ENCODE peak calls at places on chromosomes 5 and 9, in seven cellular contexts. S is mesendoderm, W is H9, R is neuronal stem cell, N is trophoblast cell, I is H1, E is mesenchymal stem cell. F is an unnamed sample.

GRCh38 chr5:29516224-29516623 is 1677.3 kb upstream of the CDH6 start:
- DNase-seq in W (no peak), S (peak; percentile 0), I (no peak), R (no peak), E (no peak), N (no peak), F (no peak)

GRCh38 chr9:2622361-2623045 is 916 bp downstream of the VLDLR start:
- DNase-seq in R (peak; percentile 29), N (peak; percentile 58), E (peak; percentile 33), I (no peak), W (peak; percentile 39), S (peak; percentile 35), F (peak; percentile 17)

GRCh38 chr9:136640176-136641086 is 22.3 kb upstream of the EGFL7 start:
- DNase-seq in W (no peak), I (no peak), R (no peak), N (no peak), S (no peak), E (no peak), F (no peak)

GRCh38 chr5:94691947-94692346 is 73.5 kb downstream of the SLF1 start:
- DNase-seq in W (no peak), R (no peak), E (peak; percentile 82), S (no peak), I (no peak), N (peak; percentile 40), F (peak; percentile 66)

GRCh38 chr5:173629628-173630027 is 13.2 kb upstream of the BOD1 start:
- DNase-seq in R (no peak), W (peak; percentile 79), I (peak; percentile 34), S (peak; percentile 67), E (no peak), N (no peak), F (no peak)

GRCh38 chr9:117491491-117491890 is 76.6 kb upstream of the ASTN2 start:
- DNase-seq in S (no peak), I (no peak), R (no peak), E (no peak), N (no peak), W (no peak), F (no peak)

GRCh38 chr9:83304686-83305085 is 233.5 kb downstream of the FRMD3 start:
- DNase-seq in E (no peak), S (no peak), R (no peak), W (no peak), N (no peak), I (no peak), F (peak; percentile 37)

GRCh38 chr9:1707291-1707690 is 307.9 kb upstream of the SMARCA2 start:
- DNase-seq in I (no peak), E (no peak), N (peak; percentile 30), R (no peak), S (no peak), W (no peak), F (no peak)

GRCh38 chr9:108270041-108270440 is 585.7 kb downstream of the ACTL7B start:
- DNase-seq in S (no peak), E (peak; percentile 40), W (no peak), R (no peak), I (no peak), N (peak; percentile 87), F (peak; percentile 38)

GRCh38 chr9:108273988-108274387 is 581.8 kb downstream of the ACTL7B start:
- DNase-seq in I (no peak), E (peak; percentile 69), R (no peak), N (no peak), W (no peak), S (peak; percentile 35), F (no peak)

GRCh38 chr9:108271236-108271635 is 584.5 kb downstream of the ACTL7B start:
- DNase-seq in S (peak; percentile 53), I (no peak), N (no peak), W (peak; percentile 40), R (no peak), E (no peak), F (no peak)

GRCh38 chr9:108272350-108272899 is 583.4 kb downstream of the ACTL7B start:
- DNase-seq in R (no peak), W (peak; percentile 62), S (peak; percentile 71), E (peak; percentile 62), I (no peak), N (peak; percentile 37), F (peak; percentile 39)

DNA sequence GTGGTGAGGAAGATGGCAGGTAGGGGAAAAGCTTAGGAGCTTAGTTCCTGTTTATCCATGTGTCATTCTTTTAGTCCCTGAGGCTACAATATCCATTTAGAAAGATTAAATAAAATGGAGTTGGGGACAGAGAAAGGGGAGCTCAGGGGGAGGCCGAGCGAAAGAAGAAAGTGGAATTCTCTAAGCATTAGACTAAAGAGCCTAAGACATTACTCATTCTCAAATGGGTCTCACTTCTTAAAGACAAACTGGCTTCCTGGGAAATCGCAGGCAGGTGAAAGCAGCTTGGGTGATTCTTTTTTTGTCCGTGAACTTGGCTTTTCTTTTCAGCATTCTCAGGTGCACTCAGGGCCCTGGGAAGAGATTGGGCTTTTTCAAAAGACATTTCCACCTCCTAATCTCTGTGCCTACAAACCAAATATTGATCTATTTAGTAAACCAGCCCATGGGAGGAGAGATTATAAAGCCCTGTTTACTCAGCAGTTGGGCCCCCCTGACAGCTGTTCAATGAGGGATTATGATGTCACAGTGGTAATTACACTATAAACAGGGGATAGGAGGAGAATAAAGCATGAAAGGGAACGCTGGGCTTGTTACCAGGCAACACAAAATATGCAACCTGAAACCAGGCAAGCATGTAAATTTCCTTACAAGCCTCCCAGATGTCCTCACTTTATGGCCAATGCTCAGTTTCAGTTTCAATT is 584.0 kb downstream of the ACTL7B start:
- DNase-seq in E (peak; percentile 96), N (peak; percentile 23), W (peak; percentile 32), S (peak; percentile 75), R (peak; percentile 30), I (no peak), F (peak; percentile 88)
- H2BK120ac ChIP-seq in E (no peak overlapping the region), N (no peak overlapping the region), W (peak overlapping the region; percentile 69), S (no peak overlapping the region), R (no peak overlapping the region), I (no peak overlapping the region), F (peak overlapping the region; percentile 26)

GRCh38 chr5:127337876-127338275 is 47.3 kb downstream of the MEGF10 start:
- DNase-seq in S (no peak), N (no peak), E (no peak), R (no peak), W (no peak), I (no peak), F (no peak)
- H2BK120ac ChIP-seq in S (no peak overlapping the region), N (no peak overlapping the region), E (no peak overlapping the region), R (no peak overlapping the region), W (no peak overlapping the region), I (no peak overlapping the region), F (no peak overlapping the region)

DNA sequence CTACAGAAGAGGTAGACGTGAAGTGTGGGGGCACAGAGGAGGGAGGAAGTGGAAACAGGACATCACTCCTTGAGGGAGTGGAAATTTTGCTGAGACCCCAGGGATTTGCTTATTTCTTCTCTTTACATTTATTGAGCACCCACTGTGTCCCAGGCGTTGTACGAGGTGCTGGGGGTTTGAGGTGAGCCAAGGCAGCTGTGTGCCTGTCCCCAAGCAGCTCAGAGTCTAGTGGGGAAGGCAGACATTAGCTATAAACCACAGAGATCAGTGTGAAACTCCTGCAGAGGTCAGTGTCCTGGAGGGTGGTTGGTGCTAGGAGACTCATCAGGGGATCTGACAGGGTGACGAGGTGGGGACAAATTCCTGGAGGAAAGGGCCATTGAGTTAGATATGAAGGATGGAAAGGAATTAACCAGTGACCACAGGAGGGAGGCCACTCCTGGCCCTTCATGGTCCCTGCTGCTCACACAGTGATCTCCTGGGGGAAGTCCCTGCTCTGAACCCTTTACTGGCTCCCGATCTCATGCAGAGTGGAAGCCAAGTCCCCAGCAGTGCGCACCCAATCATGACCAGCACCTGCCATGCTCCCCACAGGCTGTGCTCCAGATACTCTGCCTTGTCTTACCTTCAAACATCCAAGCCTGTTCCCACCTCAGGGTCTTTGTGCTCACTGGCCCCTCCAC is 3.4 kb upstream of the CXCL14 start:
- DNase-seq in E (no peak), R (no peak), S (no peak), N (no peak), I (no peak), W (no peak), F (no peak)
- H2BK120ac ChIP-seq in E (no peak overlapping the region), R (no peak overlapping the region), S (no peak overlapping the region), N (no peak overlapping the region), I (no peak overlapping the region), W (no peak overlapping the region), F (no peak overlapping the region)

DNA sequence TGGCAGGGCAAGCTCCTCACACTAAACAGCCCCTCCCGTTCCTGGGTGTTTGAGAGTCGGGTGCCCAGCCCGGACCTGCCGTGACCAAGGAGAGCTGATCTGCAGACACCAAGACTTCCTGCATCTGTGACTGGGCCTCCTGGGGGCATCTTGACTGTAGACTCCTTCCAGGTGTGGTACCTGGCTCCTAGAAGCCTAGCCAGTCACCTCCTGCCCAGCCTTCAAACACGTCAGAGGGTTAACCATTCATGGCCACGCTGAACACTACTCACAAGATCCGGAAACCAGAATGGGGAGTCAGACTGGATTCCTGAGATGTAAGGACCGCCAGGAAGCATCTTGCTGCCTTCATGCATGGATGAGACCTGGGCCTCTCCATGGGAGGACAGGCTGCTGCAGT is 3.7 kb upstream of the LCN2 start:
- DNase-seq in W (no peak), I (no peak), E (no peak), S (no peak), R (no peak), N (peak; percentile 95), F (no peak)
- H2BK120ac ChIP-seq in W (no peak overlapping the region), I (no peak overlapping the region), E (no peak overlapping the region), S (no peak overlapping the region), R (no peak overlapping the region), N (peak overlapping the region; percentile 2), F (no peak overlapping the region)

GRCh38 chr5:142561486-142562097 is 124.3 kb downstream of the FGF1 start:
- DNase-seq in S (no peak), I (no peak), R (no peak), N (no peak), W (no peak), E (no peak), F (peak; percentile 27)

GRCh38 chr5:142561029-142561428 is 124.9 kb downstream of the FGF1 start:
- DNase-seq in R (no peak), W (no peak), N (no peak), S (no peak), I (no peak), E (no peak), F (peak; percentile 34)
- H2BK120ac ChIP-seq in R (no peak overlapping the region), W (no peak overlapping the region), N (no peak overlapping the region), S (no peak overlapping the region), I (no peak overlapping the region), E (no peak overlapping the region), F (peak overlapping the region; percentile 56)

GRCh38 chr5:100542086-100542485 is 6.9 kb downstream of the FAM174A start:
- DNase-seq in R (no peak), I (no peak), S (no peak), W (no peak), N (no peak), E (no peak), F (no peak)
- H2BK120ac ChIP-seq in R (no peak overlapping the region), I (no peak overlapping the region), S (no peak overlapping the region), W (no peak overlapping the region), N (no peak overlapping the region), E (no peak overlapping the region), F (no peak overlapping the region)

F was measured in IMR-90.